ENCODE peak calls at places on chromosomes 11 and 22, in six cellular contexts. X is GM23338; B is stimulated activated CD8-positive, alpha-beta memory T cell treated with anti-CD3 and anti-CD28 coated beads, Interleukin-15, amount 100 ng/mL, for 1 hour; D is activated CD4-positive, alpha-beta T cell treated with anti-CD3 and anti-CD28 coated beads, Interleukin-2, amount 50 U/mL, for 24 hours; E is fibroblast of pulmonary artery; Z is right lobe of liver. T is an unnamed sample.

GRCh38 chr11:8333431-8334401 is 70.0 kb upstream of the LMO1 start:
- DNase-seq in X (no peak), B (no peak), D (no peak), E (no peak), Z (peak; percentile 38), T (no peak)

GRCh38 chr22:50671641-50672040 is 982 bp upstream of the SHANK3 start:
- DNase-seq in X (no peak), B (no peak), D (no peak), E (no peak), Z (no peak), T (no peak)

GRCh38 chr11:118304227-118304808 is at the start of gene CD3E:
- DNase-seq in X (no peak), B (no peak), D (peak; percentile 34), E (no peak), Z (no peak), T (no peak)

GRCh38 chr11:44192015-44192380 is 96.5 kb downstream of the EXT2 start:
- DNase-seq in X (no peak), B (no peak), D (no peak), E (no peak), Z (no peak), T (no peak)

GRCh38 chr11:112297248-112297866 is 36.7 kb upstream of the PLET1 start:
- DNase-seq in X (no peak), B (no peak), D (no peak), E (no peak), Z (no peak), T (no peak)

GRCh38 chr11:91776660-91777059 is 448.0 kb upstream of the FAT3 start:
- DNase-seq in X (no peak), B (no peak), D (no peak), E (no peak), Z (no peak), T (no peak)

GRCh38 chr11:62707277-62707771 is at the start of the genes BSCL2 and GNG3:
- DNase-seq in X (peak; percentile 99), B (no peak), D (no peak), E (no peak), Z (peak; percentile 62), T (no peak)

GRCh38 chr11:2569731-2570210 is 125.0 kb downstream of the KCNQ1 start:
- DNase-seq in X (no peak), B (no peak), D (no peak), E (no peak), Z (peak; percentile 51), T (no peak)

GRCh38 chr11:34349882-34350281 is 7.9 kb downstream of the ABTB2 start:
- DNase-seq in X (no peak), B (no peak), D (no peak), E (no peak), Z (no peak), T (no peak)

GRCh38 chr11:129374993-129375721 is 491 bp upstream of the BARX2 start:
- DNase-seq in X (peak; percentile 72), B (no peak), D (no peak), E (no peak), Z (peak; percentile 56), T (no peak)